ENCODE peak calls at places on chromosomes 6 and 20, in eight cellular contexts. M, N, D, Q, I, A, P and E are unnamed samples.

GRCh38 chr6:33839399-33840063 is 35.7 kb upstream of the MLN start:
- DNase-seq in P (no peak), Q (no peak), D (no peak), A (no peak), I (no peak), M (no peak), N (no peak), E (no peak)

GRCh38 chr6:167013067-167013466 is 13.9 kb downstream of the CEP43 start:
- DNase-seq in N (no peak), D (no peak), Q (no peak), P (no peak), M (no peak), I (no peak), A (no peak), E (no peak)

GRCh38 chr6:45148278-45148677 is 179.9 kb upstream of the RUNX2 start:
- DNase-seq in M (no peak), N (no peak), Q (no peak), P (no peak), I (no peak), A (no peak), D (no peak), E (no peak)

GRCh38 chr6:75287424-75287823 is 2.8 kb upstream of the TMEM30A start:
- DNase-seq in I (no peak), Q (no peak), M (no peak), A (no peak), D (no peak), P (no peak), N (no peak), E (no peak)

GRCh38 chr20:47391276-47392010 is 34.9 kb upstream of the ZMYND8 start:
- DNase-seq in D (no peak), M (no peak), Q (no peak), A (no peak), I (no peak), P (no peak), N (no peak), E (no peak)

GRCh38 chr6:147506704-147507114 is 1.8 kb upstream of the SAMD5 start:
- DNase-seq in D (peak), M (peak), A (peak), I (peak), P (peak), Q (peak), N (peak), E (peak)

GRCh38 chr6:150001295-150001990 is 23.9 kb downstream of the RAET1L start:
- DNase-seq in A (no peak), Q (no peak), M (no peak), P (no peak), D (no peak), I (no peak), N (no peak), E (no peak)

GRCh38 chr20:32638848-32639247 is 34.9 kb downstream of the C20orf203 start:
- DNase-seq in Q (no peak), P (peak), D (no peak), N (peak), A (no peak), I (no peak), M (no peak), E (peak)

GRCh38 chr6:148509152-148509571 is 166.5 kb downstream of the SASH1 start:
- DNase-seq in Q (no peak), D (no peak), M (no peak), I (no peak), P (no peak), A (no peak), N (no peak), E (no peak)

GRCh38 chr6:161631676-161632194 is 357.9 kb upstream of the AGPAT4 start:
- DNase-seq in A (no peak), D (no peak), P (no peak), Q (no peak), N (no peak), I (no peak), M (no peak), E (no peak)

GRCh38 chr6:31186052-31186734 is 15.7 kb upstream of the POU5F1 start:
- DNase-seq in Q (peak), I (peak), D (peak), A (peak), P (peak), N (no peak), M (peak), E (no peak)

GRCh38 chr20:50513169-50514034 is 3.2 kb downstream of the PTPN1 start:
- DNase-seq in P (no peak), D (no peak), N (no peak), Q (no peak), I (no peak), A (no peak), M (no peak), E (peak)

GRCh38 chr6:72425003-72425681 is 196.7 kb upstream of the KCNQ5 start:
- DNase-seq in A (no peak), M (no peak), I (no peak), P (no peak), D (no peak), N (no peak), Q (no peak), E (no peak)

GRCh38 chr6:83708970-83709747 is at the start of gene SNAP91:
- DNase-seq in P (no peak), Q (peak), N (peak), D (peak), I (peak), A (no peak), M (no peak), E (no peak)

GRCh38 chr6:32107447-32107846 is 1.7 kb downstream of the TNXB start:
- DNase-seq in N (no peak), A (no peak), P (no peak), Q (no peak), D (no peak), I (no peak), M (no peak), E (peak)

GRCh38 chr20:33657704-33658095 is 4.4 kb upstream of the C20orf144 start:
- DNase-seq in P (no peak), A (no peak), I (no peak), D (no peak), N (peak), Q (no peak), M (no peak), E (no peak)

GRCh38 chr6:169236545-169236944 is 17.1 kb downstream of the THBS2 start:
- DNase-seq in A (no peak), Q (no peak), P (no peak), I (no peak), M (no peak), D (no peak), N (no peak), E (no peak)

GRCh38 chr6:4489538-4489937 is 286.7 kb upstream of the CDYL start:
- DNase-seq in N (no peak), A (no peak), M (no peak), P (no peak), I (no peak), Q (no peak), D (no peak), E (no peak)

GRCh38 chr6:144365176-144365710 is 80.1 kb downstream of the UTRN start:
- DNase-seq in N (no peak), I (no peak), A (no peak), P (no peak), D (no peak), Q (no peak), M (no peak), E (no peak)

GRCh38 chr20:37333130-37333847 is 12.7 kb upstream of the SRC start:
- DNase-seq in A (no peak), D (no peak), M (no peak), N (no peak), Q (no peak), I (no peak), P (no peak), E (no peak)

GRCh38 chr6:117483004-117483644 is 650 bp downstream of the DCBLD1 start:
- DNase-seq in D (peak), P (peak), Q (peak), N (peak), A (peak), I (peak), M (peak), E (peak)

GRCh38 chr6:11379805-11380204 is 147.3 kb upstream of the NEDD9 start:
- DNase-seq in N (no peak), D (no peak), I (no peak), P (no peak), Q (no peak), A (no peak), M (no peak), E (no peak)

GRCh38 chr6:153092082-153093013 is 38.7 kb downstream of the RGS17 start:
- DNase-seq in A (no peak), M (no peak), P (no peak), D (peak), Q (no peak), N (no peak), I (no peak), E (no peak)

GRCh38 chr6:30397697-30398096 is 52.7 kb downstream of the RPP21 start:
- DNase-seq in P (no peak), M (no peak), D (no peak), A (no peak), Q (no peak), N (no peak), I (no peak), E (no peak)

GRCh38 chr6:139161169-139161568 is 26.3 kb downstream of the HECA start:
- DNase-seq in Q (no peak), D (no peak), A (no peak), M (no peak), P (no peak), I (no peak), N (no peak), E (no peak)

GRCh38 chr6:144377586-144377985 is 92.5 kb downstream of the UTRN start:
- DNase-seq in I (no peak), P (no peak), D (no peak), M (no peak), N (no peak), A (no peak), Q (no peak), E (no peak)

GRCh38 chr6:56843476-56844349 is 111.2 kb upstream of the BEND6 start:
- DNase-seq in M (no peak), I (peak), Q (peak), A (peak), N (peak), D (peak), P (peak), E (peak)
- TF ChIP-seq POLR2A in M (no peak), I (peak), Q (peak), A (peak), N (peak), D (peak), P (no peak), E (no peak)

DNA sequence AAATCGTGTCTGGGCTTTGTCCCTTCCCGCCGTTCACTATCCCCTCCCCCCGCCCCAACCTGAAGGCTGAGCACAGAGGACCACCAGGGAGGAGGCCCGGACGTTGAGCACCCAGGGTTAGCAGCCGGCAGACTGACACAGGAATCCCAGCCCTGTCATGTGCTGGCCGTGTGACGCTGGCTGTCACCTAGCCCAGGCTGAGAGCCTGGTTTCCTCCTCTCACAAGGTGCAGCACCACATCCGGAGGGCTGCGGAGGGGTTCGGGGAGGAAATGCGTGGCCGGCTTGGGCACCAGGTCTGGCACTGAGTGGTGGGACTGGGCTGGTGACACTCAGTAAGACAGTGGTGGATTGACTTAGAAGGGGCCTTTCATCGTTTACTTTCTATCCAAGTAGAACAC is 4.6 kb upstream of the LSM14B start:
- DNase-seq in A (peak), I (peak), P (peak), D (no peak), M (no peak), Q (no peak), N (no peak), E (no peak)
- TF ChIP-seq POLR2A in A (no peak), I (no peak), P (no peak), D (no peak), M (no peak), Q (no peak), N (no peak), E (no peak)

GRCh38 chr20:62133864-62134263 is 9.3 kb downstream of the PSMA7 start:
- DNase-seq in P (no peak), A (no peak), D (no peak), M (no peak), I (no peak), N (no peak), Q (no peak), E (no peak)

GRCh38 chr20:62136283-62137091 is 6.7 kb downstream of the PSMA7 start:
- DNase-seq in I (no peak), M (peak), P (peak), Q (peak), D (peak), A (peak), N (peak), E (peak)

GRCh38 chr20:62135573-62136266 is 7.5 kb downstream of the PSMA7 start:
- DNase-seq in I (no peak), D (no peak), N (no peak), Q (no peak), M (no peak), P (no peak), A (no peak), E (no peak)

GRCh38 chr20:62133051-62133845 is 9.9 kb downstream of the PSMA7 start:
- DNase-seq in N (no peak), I (peak), P (no peak), Q (no peak), D (no peak), M (no peak), A (no peak), E (no peak)

DNA sequence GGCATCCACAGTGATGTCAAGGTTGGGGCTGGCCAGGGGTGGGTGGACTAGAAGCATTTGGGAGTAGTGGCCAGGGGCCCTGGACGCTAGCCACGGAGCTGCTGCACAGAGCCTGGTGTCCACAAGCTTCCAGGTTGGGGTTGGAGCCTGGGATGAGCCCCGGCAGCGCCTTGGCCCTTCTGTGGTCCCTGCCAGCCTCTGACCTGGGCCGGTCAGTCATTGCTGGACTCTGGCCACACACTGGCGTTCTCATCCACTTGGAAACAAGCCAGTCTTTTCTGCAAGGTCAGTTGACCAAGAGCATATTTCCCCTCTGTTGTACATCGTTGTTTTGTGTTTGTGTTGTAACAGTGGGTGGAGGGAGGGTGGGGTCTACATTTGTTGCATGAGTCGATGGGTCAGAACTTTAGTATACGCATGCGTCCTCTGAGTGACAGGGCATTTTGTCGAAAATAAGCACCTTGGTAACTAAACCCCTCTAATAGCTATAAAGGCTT is 8.4 kb downstream of the PSMA7 start:
- DNase-seq in N (peak), P (peak), I (no peak), A (no peak), D (no peak), M (no peak), Q (peak), E (no peak)
- TF ChIP-seq POLR2A in N (no peak), P (no peak), I (no peak), A (no peak), D (no peak), M (no peak), Q (no peak), E (no peak)

GRCh38 chr20:48694466-48694865 is 133.3 kb downstream of the PREX1 start:
- DNase-seq in Q (no peak), A (no peak), M (no peak), P (no peak), N (no peak), I (no peak), D (no peak), E (no peak)
- TF ChIP-seq POLR2A in Q (no peak), A (no peak), M (no peak), P (no peak), N (no peak), I (no peak), D (no peak), E (no peak)

GRCh38 chr6:130968486-130968885 is 94.6 kb downstream of the EPB41L2 start:
- DNase-seq in P (no peak), D (no peak), Q (no peak), M (no peak), N (no peak), I (no peak), A (no peak), E (no peak)

GRCh38 chr6:130970839-130971410 is 92.1 kb downstream of the EPB41L2 start:
- DNase-seq in P (no peak), D (no peak), N (no peak), A (no peak), I (no peak), Q (no peak), M (no peak), E (no peak)

GRCh38 chr6:130971504-130971903 is 91.5 kb downstream of the EPB41L2 start:
- DNase-seq in P (no peak), D (no peak), N (no peak), M (no peak), Q (no peak), A (no peak), I (no peak), E (no peak)

GRCh38 chr6:130967502-130968469 is 95.3 kb downstream of the EPB41L2 start:
- DNase-seq in M (no peak), D (no peak), Q (no peak), N (no peak), P (no peak), A (no peak), I (no peak), E (no peak)

DNA sequence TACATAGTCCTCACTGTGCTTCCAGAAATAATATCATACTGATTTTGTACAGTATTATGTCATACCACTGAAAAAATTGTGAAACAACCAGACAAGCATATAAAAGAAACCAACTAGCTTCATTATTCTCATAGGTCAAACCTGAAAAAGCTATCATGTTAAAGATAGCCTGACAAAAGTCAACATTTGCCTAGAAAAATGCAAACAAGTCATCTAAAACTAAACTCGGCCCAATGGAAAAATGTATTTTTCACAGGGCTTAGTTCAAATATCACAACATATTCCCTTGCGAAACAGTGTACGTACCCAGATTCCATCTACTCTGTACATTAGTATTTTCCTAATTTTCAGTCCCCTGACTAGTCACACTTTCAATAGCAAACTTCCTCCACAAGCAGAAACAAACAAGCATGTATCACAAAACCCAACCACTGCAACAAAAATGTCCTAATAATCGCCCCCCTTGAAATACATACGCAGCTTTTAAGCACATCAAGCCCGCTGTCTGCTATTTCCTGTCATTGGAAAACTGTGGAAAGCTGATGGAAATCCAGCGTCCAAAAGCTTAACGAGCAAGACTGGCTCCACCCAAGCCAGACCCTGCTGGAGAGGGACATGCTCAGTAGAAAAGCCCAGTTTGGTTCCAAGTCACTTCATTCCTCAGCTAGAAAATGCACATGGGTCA is 93.1 kb downstream of the EPB41L2 start:
- DNase-seq in Q (peak), A (no peak), M (no peak), D (peak), P (no peak), I (peak), N (peak), E (no peak)
- TF ChIP-seq POLR2A in Q (no peak), A (peak), M (no peak), D (no peak), P (no peak), I (no peak), N (no peak), E (no peak)

GRCh38 chr20:53623454-53624206 is 30.0 kb upstream of the ZNF217 start:
- DNase-seq in M (peak), Q (peak), D (peak), I (peak), N (peak), P (peak), A (peak), E (peak)
- TF ChIP-seq POLR2A in M (peak), Q (no peak), D (no peak), I (peak), N (peak), P (no peak), A (no peak), E (peak)

GRCh38 chr6:107846262-107846795 is 22.2 kb upstream of the SCML4 start:
- DNase-seq in I (no peak), P (no peak), M (no peak), A (no peak), N (no peak), Q (no peak), D (no peak), E (no peak)

GRCh38 chr6:107849325-107849724 is 25.2 kb upstream of the SCML4 start:
- DNase-seq in I (no peak), D (no peak), A (no peak), P (no peak), Q (no peak), M (no peak), N (no peak), E (no peak)

GRCh38 chr6:107843400-107843799 is 19.3 kb upstream of the SCML4 start:
- DNase-seq in I (no peak), N (no peak), Q (no peak), A (no peak), P (no peak), D (no peak), M (no peak), E (no peak)

GRCh38 chr6:107845777-107846176 is 21.7 kb upstream of the SCML4 start:
- DNase-seq in Q (no peak), P (no peak), M (no peak), N (no peak), D (no peak), I (no peak), A (no peak), E (no peak)

DNA sequence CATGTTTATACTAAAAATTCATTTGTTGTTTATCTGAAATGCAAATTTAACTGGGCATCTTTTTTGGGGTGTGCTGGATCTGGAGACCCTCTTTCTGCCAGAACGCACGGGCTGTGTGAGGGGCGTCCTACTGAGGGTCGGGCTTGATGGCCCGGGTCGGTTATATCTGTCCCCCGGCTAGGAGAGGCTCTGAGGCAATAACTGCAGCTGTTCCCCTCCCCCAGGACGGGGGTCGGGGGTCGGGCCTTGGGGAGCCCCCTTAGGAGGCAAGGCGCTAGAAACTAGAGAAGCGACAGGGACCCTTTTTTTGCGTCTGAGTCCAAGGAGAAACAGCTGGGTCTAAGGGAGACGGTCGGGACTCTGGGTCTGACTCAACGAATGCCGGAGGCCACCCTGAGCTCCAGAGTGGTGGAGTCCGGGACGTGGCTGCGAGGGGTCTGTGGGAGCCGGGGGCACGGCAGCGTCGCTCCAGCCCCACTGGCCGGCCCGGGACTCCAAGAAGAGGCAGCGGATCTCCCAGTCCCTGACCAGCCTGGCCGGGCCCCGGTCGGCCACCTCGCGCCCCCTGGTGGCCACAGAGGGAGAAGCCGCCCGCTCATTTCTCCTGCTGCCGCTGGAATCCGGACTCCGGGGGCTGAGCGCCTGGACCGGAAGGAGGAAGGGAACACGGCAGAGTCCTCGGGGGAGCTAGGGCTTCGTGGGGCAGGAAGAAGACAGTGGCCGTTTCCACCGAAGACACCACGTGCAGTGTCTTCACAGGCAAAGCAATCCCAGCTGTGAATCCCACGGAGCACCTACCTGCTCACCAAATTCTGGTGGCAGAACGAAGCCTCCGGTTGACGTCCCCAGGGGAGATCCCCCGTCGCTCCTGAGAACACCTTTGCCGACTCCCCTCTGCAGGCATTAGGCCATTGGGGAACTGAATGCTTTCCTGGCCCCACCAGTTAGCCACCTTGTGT is 24.0 kb upstream of the SCML4 start:
- DNase-seq in Q (peak), P (peak), M (peak), N (peak), I (peak), A (peak), D (peak), E (peak)
- TF ChIP-seq POLR2A in Q (no peak), P (no peak), M (no peak), N (no peak), I (no peak), A (no peak), D (peak), E (no peak)